ENCODE peak calls at places on chromosomes 1 and 21, in six cellular contexts. L is GM23248, U is heart left ventricle, N is A549, S is uterus, J is heart right ventricle. K is an unnamed sample.

GRCh38 chr1:184574588-184574987 is 180.1 kb downstream of the EDEM3 start:
- DNase-seq in L (no peak), U (no peak), N (no peak), S (no peak), J (no peak), K (no peak)

GRCh38 chr21:31281561-31281960 is 62.5 kb downstream of the TIAM1 start:
- DNase-seq in L (no peak), U (no peak), N (no peak), S (no peak), J (no peak), K (no peak)

GRCh38 chr1:230384380-230385172 is 41.6 kb downstream of the PGBD5 start:
- DNase-seq in L (no peak), U (no peak), N (no peak), S (no peak), J (no peak), K (no peak)

GRCh38 chr1:200959341-200959985 is 64.1 kb downstream of the KIF21B start:
- DNase-seq in L (no peak), U (no peak), N (no peak), S (no peak), J (no peak), K (no peak)

GRCh38 chr1:35888255-35888654 is 5.2 kb downstream of the AGO1 start:
- DNase-seq in L (no peak), U (no peak), N (no peak), S (no peak), J (no peak), K (no peak)

GRCh38 chr1:206798384-206798996 is 26.2 kb upstream of the IL10 start:
- DNase-seq in L (no peak), U (no peak), N (no peak), S (no peak), J (no peak), K (no peak)

GRCh38 chr1:234896477-234897364 is 231.9 kb downstream of the TOMM20 start:
- DNase-seq in L (no peak), U (no peak), N (no peak), S (no peak), J (no peak), K (no peak)

GRCh38 chr1:245809361-245809760 is 654.6 kb downstream of the KIF26B start:
- DNase-seq in L (no peak), U (no peak), N (no peak), S (no peak), J (no peak), K (no peak)

GRCh38 chr21:44347911-44348451 is 5.4 kb upstream of the TRPM2 start:
- DNase-seq in L (no peak), U (no peak), N (no peak), S (no peak), J (no peak), K (no peak)

GRCh38 chr21:16865612-16866011 is 647.2 kb upstream of the CXADR start:
- DNase-seq in L (peak; percentile 6), U (no peak), N (no peak), S (no peak), J (no peak), K (no peak)

GRCh38 chr1:99481391-99481996 is 164.4 kb upstream of the PALMD start:
- DNase-seq in L (peak; percentile 80), U (peak; percentile 56), N (peak; percentile 2), S (peak; percentile 33), J (peak; percentile 71), K (no peak)

GRCh38 chr1:110555807-110556470 is 37.0 kb upstream of the KCNA10 start:
- DNase-seq in L (no peak), U (peak; percentile 73), N (no peak), S (peak; percentile 22), J (peak; percentile 76), K (peak; percentile 82)

GRCh38 chr1:10677508-10678364 is 118.7 kb downstream of the CASZ1 start:
- DNase-seq in L (peak; percentile 16), U (peak; percentile 61), N (no peak), S (peak; percentile 75), J (peak; percentile 51), K (no peak)

GRCh38 chr1:199472025-199472424 is 555.5 kb upstream of the NR5A2 start:
- DNase-seq in L (no peak), U (no peak), N (no peak), S (no peak), J (no peak), K (no peak)

GRCh38 chr1:169833179-169833901 is 38.6 kb upstream of the METTL18 start:
- DNase-seq in L (peak; percentile 8), U (no peak), N (no peak), S (no peak), J (no peak), K (no peak)

GRCh38 chr1:214281902-214282695 is 1.1 kb downstream of the SMYD2 start:
- DNase-seq in L (peak; percentile 85), U (peak; percentile 65), N (peak; percentile 39), S (peak; percentile 61), J (peak; percentile 64), K (no peak)

GRCh38 chr1:156673387-156674121 is 3.7 kb downstream of the NES start:
- DNase-seq in L (no peak), U (no peak), N (no peak), S (no peak), J (no peak), K (no peak)

GRCh38 chr1:114745351-114745750 is 12.4 kb downstream of the CSDE1 start:
- DNase-seq in L (peak; percentile 74), U (no peak), N (no peak), S (no peak), J (no peak), K (no peak)

DNA sequence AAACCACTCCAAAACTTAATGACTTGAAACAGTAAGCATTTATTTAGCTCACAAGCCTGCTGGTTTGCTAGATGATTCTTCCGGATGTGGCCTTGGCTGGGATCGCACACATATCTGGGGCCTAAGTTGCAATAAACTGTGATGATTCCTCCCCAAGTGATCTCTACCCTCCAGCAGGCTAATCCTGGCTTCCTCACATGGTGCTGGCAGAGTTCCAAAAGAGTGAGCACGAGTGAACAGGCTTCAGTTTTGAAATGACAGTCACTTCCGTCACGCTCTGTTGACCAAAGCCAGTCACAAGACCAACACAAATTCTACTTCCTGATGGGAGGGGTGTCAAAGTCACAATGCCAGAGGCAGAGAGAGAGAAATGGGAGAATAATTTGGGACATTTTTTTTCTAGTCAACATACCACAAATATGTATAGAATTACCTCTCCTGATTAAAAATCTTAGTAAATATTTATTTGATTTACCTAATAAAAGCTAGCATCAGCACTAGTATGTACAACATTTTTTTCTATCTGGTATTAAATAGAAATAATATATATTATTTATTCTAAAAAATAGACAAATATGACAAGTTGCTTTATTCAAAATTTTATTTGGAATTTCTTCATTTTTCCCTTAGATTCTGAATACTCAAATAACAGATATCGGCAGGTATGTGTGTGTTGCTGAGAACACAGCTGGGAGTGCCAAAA is 292.7 kb downstream of the TPR start:
- DNase-seq in L (peak; percentile 53), U (peak; percentile 87), N (no peak), S (peak; percentile 32), J (peak; percentile 88), K (no peak)
- H3K27ac ChIP-seq in L (no peak overlapping the region), U (no peak overlapping the region), N (no peak overlapping the region), S (no peak overlapping the region), J (peak overlapping the region; percentile 6), K (no peak overlapping the region)

GRCh38 chr1:25122747-25123146 is 109.6 kb downstream of the SYF2 start:
- DNase-seq in L (no peak), U (peak; percentile 22), N (no peak), S (no peak), J (peak; percentile 20), K (no peak)
- H3K27ac ChIP-seq in L (no peak overlapping the region), U (no peak overlapping the region), N (no peak overlapping the region), S (no peak overlapping the region), J (no peak overlapping the region), K (no peak overlapping the region)

DNA sequence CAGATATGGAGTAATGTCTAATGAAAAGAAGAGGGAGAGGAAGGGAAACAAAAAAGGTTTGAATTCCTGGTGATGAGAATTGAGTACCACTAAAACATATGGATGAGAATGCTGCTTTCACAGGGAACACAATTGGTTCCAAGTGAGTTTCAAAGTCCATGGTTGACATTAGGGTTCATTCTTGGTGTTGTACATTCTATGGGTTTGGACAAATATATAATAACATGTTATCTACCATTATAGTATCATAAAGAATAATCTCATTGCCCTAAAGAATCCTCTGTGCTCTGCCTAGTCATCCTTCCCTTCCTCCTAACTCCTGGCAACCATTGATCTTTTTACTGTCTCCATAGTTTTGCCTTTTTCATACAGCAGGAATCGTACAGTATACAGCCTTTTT is 20.1 kb downstream of the TMCO1 start:
- DNase-seq in L (no peak), U (no peak), N (no peak), S (no peak), J (no peak), K (no peak)
- H3K27ac ChIP-seq in L (no peak overlapping the region), U (no peak overlapping the region), N (no peak overlapping the region), S (no peak overlapping the region), J (no peak overlapping the region), K (no peak overlapping the region)

DNA sequence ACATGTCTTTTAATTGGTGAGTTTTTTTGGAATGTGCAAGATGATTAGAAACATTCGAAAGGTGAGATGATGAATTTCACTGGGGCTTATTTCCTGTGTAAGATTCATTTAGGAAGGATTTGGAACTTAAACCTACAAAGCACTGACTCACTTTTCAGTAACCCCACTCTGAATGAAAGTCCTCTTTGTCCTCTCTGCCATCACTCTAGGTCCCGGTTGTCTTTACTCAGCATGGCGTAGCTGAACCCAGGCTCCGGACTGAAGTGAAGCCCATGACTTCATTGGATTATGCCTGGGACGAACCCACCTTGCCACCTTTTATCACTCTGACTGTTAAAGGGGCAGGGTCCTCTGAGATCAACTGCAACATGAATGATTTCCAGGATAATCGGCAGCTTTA is 139.4 kb downstream of the VPS13D start:
- DNase-seq in L (no peak), U (no peak), N (no peak), S (no peak), J (no peak), K (no peak)
- H3K27ac ChIP-seq in L (no peak overlapping the region), U (no peak overlapping the region), N (no peak overlapping the region), S (no peak overlapping the region), J (no peak overlapping the region), K (no peak overlapping the region)

DNA sequence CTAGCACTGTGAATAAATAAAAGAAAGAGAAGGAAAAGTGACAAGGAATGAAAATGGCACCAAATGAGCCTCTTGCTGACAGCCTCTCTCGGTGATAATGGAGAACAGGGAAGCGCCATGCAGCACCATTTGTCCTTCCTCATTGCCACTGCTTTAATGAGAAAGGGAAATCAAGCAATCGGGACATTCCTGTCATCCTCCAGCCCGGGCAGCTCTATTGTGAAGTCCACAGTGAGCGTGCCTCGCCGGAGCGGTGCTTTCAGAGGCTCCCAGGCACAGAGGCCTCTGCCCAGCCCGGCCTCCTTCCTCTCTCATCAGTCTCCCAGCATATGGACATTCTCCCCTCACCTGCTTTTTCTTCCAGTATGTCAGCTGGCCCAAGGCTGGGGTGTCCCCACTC is 265.6 kb upstream of the TMEM51 start:
- DNase-seq in L (no peak), U (no peak), N (no peak), S (no peak), J (no peak), K (no peak)
- H3K27ac ChIP-seq in L (no peak overlapping the region), U (no peak overlapping the region), N (no peak overlapping the region), S (no peak overlapping the region), J (no peak overlapping the region), K (no peak overlapping the region)

GRCh38 chr1:76147917-76148316 is 73.4 kb downstream of the ST6GALNAC3 start:
- DNase-seq in L (no peak), U (no peak), N (no peak), S (no peak), J (no peak), K (no peak)
- H3K27ac ChIP-seq in L (no peak overlapping the region), U (no peak overlapping the region), N (no peak overlapping the region), S (no peak overlapping the region), J (no peak overlapping the region), K (peak overlapping the region; percentile 40)